ENCODE peak calls at places on chromosome 15, in four cellular contexts. P, K, U and Y are unnamed samples.

GRCh38 chr15:35181538-35181937 is 96.4 kb upstream of the NANOGP8 start:
- DNase-seq in P (no peak), K (no peak), U (no peak), Y (peak)

GRCh38 chr15:74964794-74965193 is 8.2 kb upstream of the RPP25 start:
- DNase-seq in P (no peak), K (no peak), U (no peak), Y (peak)

GRCh38 chr15:63015618-63016017 is 26.9 kb upstream of the TPM1 start:
- DNase-seq in P (no peak), K (no peak), U (no peak), Y (peak)

GRCh38 chr15:71448688-71449114 is 333.4 kb downstream of the THSD4 start:
- DNase-seq in P (peak), K (peak), U (peak), Y (peak)

GRCh38 chr15:65312400-65312916 is 8.0 kb downstream of the RNU5B-1 start:
- DNase-seq in P (no peak), K (no peak), U (no peak), Y (no peak)

GRCh38 chr15:45129651-45130129 is at the start of the genes DUOX1 and DUOXA1:
- DNase-seq in P (peak), K (no peak), U (peak), Y (no peak)

GRCh38 chr15:98868564-98868963 is 139.0 kb downstream of the PGPEP1L start:
- DNase-seq in P (no peak), K (no peak), U (no peak), Y (no peak)

GRCh38 chr15:69897471-69898237 is 200.1 kb downstream of the TLE3 start:
- DNase-seq in P (no peak), K (no peak), U (no peak), Y (no peak)

GRCh38 chr15:100759698-100760356 is 119.8 kb upstream of the ALDH1A3 start:
- DNase-seq in P (no peak), K (no peak), U (no peak), Y (peak)

GRCh38 chr15:63971427-63971805 is 74.9 kb downstream of the DAPK2 start:
- DNase-seq in P (no peak), K (no peak), U (no peak), Y (no peak)

GRCh38 chr15:57582080-57582479 is 9.6 kb upstream of the MYZAP start:
- DNase-seq in P (no peak), K (no peak), U (no peak), Y (no peak)

GRCh38 chr15:61081028-61081322 is 148.1 kb downstream of the RORA start:
- DNase-seq in P (no peak), K (no peak), U (no peak), Y (no peak)

GRCh38 chr15:76197703-76198455 is 113.4 kb downstream of the ETFA start:
- DNase-seq in P (peak), K (no peak), U (no peak), Y (no peak)

GRCh38 chr15:49121901-49122300 is 33.5 kb downstream of the COPS2 start:
- DNase-seq in P (no peak), K (no peak), U (no peak), Y (no peak)

GRCh38 chr15:99014803-99015676 is 7.4 kb upstream of the PGPEP1L start:
- DNase-seq in P (peak), K (no peak), U (peak), Y (peak)

GRCh38 chr15:68808770-68809169 is 11.9 kb downstream of the ANP32A start:
- DNase-seq in P (no peak), K (no peak), U (no peak), Y (no peak)

GRCh38 chr15:51265037-51265555 is 73.3 kb downstream of the CYP19A1 start:
- DNase-seq in P (no peak), K (no peak), U (no peak), Y (no peak)

GRCh38 chr15:66921319-66921718 is 144.1 kb upstream of the SMAD3 start:
- DNase-seq in P (peak), K (no peak), U (no peak), Y (no peak)

GRCh38 chr15:66924889-66925288 is 140.5 kb upstream of the SMAD3 start:
- DNase-seq in P (no peak), K (no peak), U (no peak), Y (no peak)

GRCh38 chr15:66925721-66926120 is 139.7 kb upstream of the SMAD3 start:
- DNase-seq in P (no peak), K (no peak), U (no peak), Y (no peak)

GRCh38 chr15:66922608-66923007 is 142.8 kb upstream of the SMAD3 start:
- DNase-seq in P (no peak), K (no peak), U (no peak), Y (no peak)

DNA sequence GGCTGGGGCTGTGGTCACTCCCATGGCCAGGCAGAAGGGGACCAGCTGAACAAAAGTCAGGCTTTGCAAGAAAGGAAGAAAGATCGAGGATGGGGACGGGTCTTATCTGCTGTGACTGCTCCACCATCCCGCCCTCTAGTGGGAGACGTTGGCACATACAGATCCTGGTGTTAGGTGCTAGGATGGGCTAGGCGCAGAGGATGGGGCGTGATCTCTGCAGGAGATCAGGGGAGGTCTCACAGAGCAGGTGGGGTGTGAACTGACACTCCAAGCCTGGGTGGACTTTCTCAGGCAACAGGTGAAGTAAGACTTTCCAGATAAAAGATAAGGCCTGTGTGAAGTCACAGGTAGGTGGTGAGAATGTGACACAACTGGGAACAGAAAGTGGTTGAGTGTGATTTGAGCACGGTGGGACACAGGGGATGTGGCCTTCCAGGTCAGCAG is 141.9 kb upstream of the SMAD3 start:
- DNase-seq in P (peak), K (no peak), U (no peak), Y (no peak)
- TF ChIP-seq CTCF in P (peak), K (peak), U (no peak), Y (peak)

GRCh38 chr15:39784125-39784524 is 1.5 kb upstream of the FSIP1 start:
- DNase-seq in P (no peak), K (no peak), U (no peak), Y (peak)
- H3K4me3 ChIP-seq in P (peak), K (peak), U (no peak), Y (peak)

GRCh38 chr15:72766780-72767179 is 16.8 kb downstream of the ADPGK start:
- DNase-seq in P (no peak), K (no peak), U (no peak), Y (no peak)

GRCh38 chr15:72766025-72766424 is 17.5 kb downstream of the ADPGK start:
- DNase-seq in P (no peak), K (no peak), U (no peak), Y (no peak)

GRCh38 chr15:72771329-72771725 is 12.2 kb downstream of the ADPGK start:
- DNase-seq in P (no peak), K (no peak), U (no peak), Y (no peak)

GRCh38 chr15:72774696-72775383 is 8.7 kb downstream of the ADPGK start:
- DNase-seq in P (no peak), K (no peak), U (no peak), Y (no peak)

DNA sequence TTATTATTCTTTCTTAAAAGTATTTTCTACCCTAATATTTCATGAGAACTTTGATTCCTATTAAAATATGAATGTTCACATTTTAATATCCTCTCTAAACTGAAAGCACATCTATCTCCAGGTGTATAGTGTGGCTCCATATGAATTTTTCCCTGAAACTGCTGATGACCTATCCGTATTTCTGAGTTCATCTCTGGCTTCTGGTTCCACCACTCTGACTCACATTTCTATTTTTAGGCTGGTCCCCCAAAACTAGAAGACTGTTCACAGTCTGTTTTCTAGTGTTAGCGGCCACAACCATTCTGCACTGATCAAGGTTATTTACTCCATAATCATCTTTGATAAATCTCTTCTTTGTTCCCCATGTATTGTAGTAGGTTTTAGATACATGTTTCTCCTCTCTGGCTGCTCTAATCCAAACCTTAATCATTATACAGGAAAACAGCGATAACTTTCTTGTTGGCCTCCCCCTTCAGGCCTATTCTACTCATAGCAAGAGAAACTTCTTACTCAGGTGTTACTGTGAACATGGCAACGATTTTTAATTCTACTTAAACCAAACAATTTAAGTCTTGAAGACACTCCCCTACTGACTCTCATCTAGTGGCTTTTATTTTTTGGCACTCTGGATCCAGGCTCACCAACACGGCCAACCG is 12.8 kb downstream of the ADPGK start:
- DNase-seq in P (no peak), K (no peak), U (no peak), Y (no peak)
- TF ChIP-seq CTCF in P (no peak), K (peak), U (no peak), Y (peak)

GRCh38 chr15:79826800-79827199 is 70.0 kb downstream of the MTHFS start:
- DNase-seq in P (no peak), K (no peak), U (no peak), Y (no peak)

GRCh38 chr15:79832358-79832757 is 64.5 kb downstream of the MTHFS start:
- DNase-seq in P (no peak), K (no peak), U (no peak), Y (no peak)

GRCh38 chr15:79831635-79832034 is 65.2 kb downstream of the MTHFS start:
- DNase-seq in P (no peak), K (no peak), U (no peak), Y (no peak)

GRCh38 chr15:79829950-79830349 is 66.9 kb downstream of the MTHFS start:
- DNase-seq in P (no peak), K (no peak), U (no peak), Y (no peak)

GRCh38 chr15:79828447-79828846 is 68.4 kb downstream of the MTHFS start:
- DNase-seq in P (no peak), K (no peak), U (no peak), Y (no peak)
- H3K4me3 ChIP-seq in P (no peak), K (no peak), U (no peak), Y (no peak)

GRCh38 chr15:47378527-47378926 is 338.8 kb upstream of the SEMA6D start:
- DNase-seq in P (no peak), K (no peak), U (no peak), Y (no peak)

GRCh38 chr15:47376190-47376589 is 341.1 kb upstream of the SEMA6D start:
- DNase-seq in P (no peak), K (no peak), U (no peak), Y (no peak)

GRCh38 chr15:47377465-47377864 is 339.8 kb upstream of the SEMA6D start:
- DNase-seq in P (no peak), K (no peak), U (no peak), Y (peak)

GRCh38 chr15:47371939-47372338 is 345.4 kb upstream of the SEMA6D start:
- DNase-seq in P (no peak), K (no peak), U (no peak), Y (no peak)

GRCh38 chr15:47374222-47374621 is 343.1 kb upstream of the SEMA6D start:
- DNase-seq in P (no peak), K (no peak), U (no peak), Y (peak)
- TF ChIP-seq CTCF in P (no peak), K (no peak), U (no peak), Y (peak)

DNA sequence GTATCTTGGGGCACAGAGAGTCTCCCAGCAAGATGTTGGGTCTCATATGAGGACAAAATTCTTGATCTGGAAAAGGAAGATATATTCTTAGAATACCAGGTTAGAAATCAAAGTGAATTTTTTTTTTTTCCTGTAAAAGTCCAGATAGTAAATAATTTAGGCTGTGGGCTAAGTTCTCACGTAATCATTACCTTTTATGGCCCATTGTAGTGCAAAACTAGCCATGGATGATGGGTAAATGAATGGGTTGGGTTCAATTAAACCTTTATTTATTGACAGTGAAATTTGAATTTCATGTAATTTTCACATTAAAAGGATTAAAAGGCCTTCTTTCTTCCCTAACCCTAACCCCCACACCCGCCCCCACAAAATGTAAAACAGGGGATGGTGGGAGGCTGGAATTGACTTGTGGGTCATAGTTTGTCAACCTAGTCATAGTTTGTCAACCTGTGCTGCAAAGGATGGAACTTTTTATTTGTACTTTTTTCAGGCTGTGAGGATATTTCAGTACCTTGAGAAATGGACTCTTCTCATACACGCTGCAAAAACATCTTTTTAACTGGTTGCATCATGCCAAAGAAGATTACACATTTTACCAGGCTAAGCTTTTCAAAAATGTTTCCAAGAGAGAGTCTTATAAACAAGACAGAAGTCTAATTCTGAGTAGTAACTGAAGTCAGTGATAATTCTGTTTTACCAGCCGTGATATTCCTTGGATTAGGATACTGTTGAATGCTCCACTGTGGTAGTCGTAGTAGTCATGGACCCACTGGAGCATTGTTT is 138.8 kb downstream of the AKAP13 start:
- DNase-seq in P (no peak), K (no peak), U (no peak), Y (no peak)
- H3K4me3 ChIP-seq in P (no peak), K (no peak), U (no peak), Y (no peak)

GRCh38 chr15:38072507-38073277 is 138.3 kb downstream of the TMCO5A start:
- DNase-seq in P (peak), K (peak), U (peak), Y (peak)
- TF ChIP-seq CTCF in P (no peak), K (peak), U (no peak), Y (peak)

GRCh38 chr15:32028921-32029320 is 1.4 kb upstream of the CHRNA7 start:
- DNase-seq in P (no peak), K (no peak), U (no peak), Y (no peak)
- H3K4me3 ChIP-seq in P (peak), K (no peak), U (peak), Y (no peak)